ENCODE peak calls at places on chromosome 20, in six cellular contexts. D is adrenal gland, W is IMR-90, T is breast epithelium, U is vagina, S is A549. K is an unnamed sample. For H3K4me1, the result is how much of the 10 kb centered on the place peaks cover.

GRCh38 chr20:62616728-62617621 is 25.3 kb upstream of the SLCO4A1 start:
- DNase-seq in D (peak), W (peak), T (no peak), U (no peak), S (peak), K (peak)

GRCh38 chr20:55538261-55538908 is 466.9 kb downstream of the CBLN4 start:
- DNase-seq in D (no peak), W (no peak), T (no peak), U (no peak), S (no peak), K (no peak)

GRCh38 chr20:64109831-64110391 is 2.5 kb upstream of the NPBWR2 start:
- DNase-seq in D (no peak), W (no peak), T (no peak), U (no peak), S (no peak), K (peak)

GRCh38 chr20:3871549-3872265 is 17.5 kb upstream of the PANK2 start:
- DNase-seq in D (peak), W (no peak), T (no peak), U (no peak), S (peak), K (no peak)

GRCh38 chr20:588932-589672 is 21.0 kb downstream of the TCF15 start:
- DNase-seq in D (no peak), W (no peak), T (no peak), U (no peak), S (no peak), K (no peak)

GRCh38 chr20:36454664-36455427 is 86.5 kb upstream of the MYL9 start:
- DNase-seq in D (peak), W (no peak), T (peak), U (no peak), S (no peak), K (no peak)

GRCh38 chr20:37519508-37520416 is 1.3 kb upstream of the NNAT start:
- DNase-seq in D (no peak), W (no peak), T (no peak), U (no peak), S (no peak), K (no peak)

GRCh38 chr20:53890434-53891305 is 179.7 kb downstream of the BCAS1 start:
- DNase-seq in D (no peak), W (no peak), T (no peak), U (no peak), S (no peak), K (no peak)

GRCh38 chr20:18287546-18287914 is 797 bp upstream of the ZNF133 start:
- DNase-seq in D (peak), W (no peak), T (no peak), U (no peak), S (no peak), K (peak)

GRCh38 chr20:16709017-16709416 is 20.8 kb upstream of the SNRPB2 start:
- DNase-seq in D (no peak), W (no peak), T (no peak), U (no peak), S (no peak), K (no peak)

GRCh38 chr20:54220722-54221121 is 12.8 kb downstream of the PFDN4 start:
- DNase-seq in D (no peak), W (no peak), T (no peak), U (no peak), S (no peak), K (no peak)

GRCh38 chr20:46832555-46832954 is 62.1 kb upstream of the EYA2 start:
- DNase-seq in D (no peak), W (peak), T (no peak), U (no peak), S (no peak), K (no peak)

GRCh38 chr20:51848346-51848745 is 46.0 kb upstream of the SALL4 start:
- DNase-seq in D (no peak), W (no peak), T (no peak), U (no peak), S (no peak), K (no peak)

GRCh38 chr20:56688106-56688505 is 59.0 kb downstream of the TFAP2C start:
- DNase-seq in D (no peak), W (no peak), T (no peak), U (no peak), S (no peak), K (no peak)

GRCh38 chr20:63124782-63125580 is 91.0 kb downstream of the YTHDF1 start:
- DNase-seq in D (no peak), W (no peak), T (no peak), U (no peak), S (no peak), K (no peak)

GRCh38 chr20:1369970-1370369 is 22.9 kb downstream of the FKBP1A start:
- DNase-seq in D (no peak), W (no peak), T (no peak), U (no peak), S (no peak), K (no peak)

GRCh38 chr20:40489886-40490285 is 199.2 kb downstream of the MAFB start:
- DNase-seq in D (no peak), W (no peak), T (no peak), U (no peak), S (no peak), K (no peak)

GRCh38 chr20:53805895-53806384 is 212.3 kb upstream of the ZNF217 start:
- DNase-seq in D (no peak), W (peak), T (no peak), U (no peak), S (peak), K (no peak)

GRCh38 chr20:61560361-61560853 is 308.3 kb downstream of the CDH4 start:
- DNase-seq in D (no peak), W (peak), T (no peak), U (no peak), S (no peak), K (peak)

GRCh38 chr20:61564628-61565027 is 312.6 kb downstream of the CDH4 start:
- DNase-seq in D (no peak), W (no peak), T (no peak), U (no peak), S (no peak), K (peak)

GRCh38 chr20:61565791-61566190 is 313.7 kb downstream of the CDH4 start:
- DNase-seq in D (no peak), W (no peak), T (no peak), U (no peak), S (no peak), K (peak)

GRCh38 chr20:61561111-61561830 is 309.2 kb downstream of the CDH4 start:
- DNase-seq in D (no peak), W (no peak), T (no peak), U (no peak), S (no peak), K (peak)

GRCh38 chr20:61562897-61563504 is 310.9 kb downstream of the CDH4 start:
- DNase-seq in D (no peak), W (no peak), T (no peak), U (no peak), S (no peak), K (peak)
- H3K4me1 ChIP-seq in D (under half), W (under half), T (under half), U (under half), S (under half), K (under half)

DNA sequence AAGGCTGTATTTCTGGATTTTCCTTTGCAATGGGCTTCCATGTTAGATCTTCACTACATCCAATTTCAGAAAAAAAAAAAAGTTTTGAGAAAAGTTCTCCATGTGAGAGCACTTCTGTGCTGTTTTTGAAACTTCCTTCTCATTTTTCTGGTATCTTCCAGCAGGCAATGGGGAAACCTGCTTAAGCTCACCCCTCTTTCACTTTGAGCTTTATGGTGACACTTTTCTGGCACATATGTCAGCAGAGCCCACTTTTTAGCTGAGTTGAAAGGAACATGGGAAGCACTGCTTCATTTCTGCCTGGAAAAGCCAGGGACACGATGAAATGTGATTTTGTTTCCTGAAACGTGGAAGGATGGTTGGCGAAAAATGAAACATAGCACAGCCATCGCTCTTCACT is 293.7 kb downstream of the PLCB1 start:
- DNase-seq in D (no peak), W (no peak), T (no peak), U (no peak), S (no peak), K (no peak)
- H3K4me1 ChIP-seq in D (under half), W (under half), T (under half), U (under half), S (under half), K (under half)

GRCh38 chr20:32204485-32205115 is 2.9 kb downstream of the PLAGL2 start:
- DNase-seq in D (no peak), W (no peak), T (no peak), U (no peak), S (no peak), K (no peak)

GRCh38 chr20:32199006-32199405 is 8.5 kb downstream of the PLAGL2 start:
- DNase-seq in D (no peak), W (no peak), T (no peak), U (no peak), S (no peak), K (no peak)

GRCh38 chr20:32201296-32201976 is 6.1 kb downstream of the PLAGL2 start:
- DNase-seq in D (no peak), W (peak), T (no peak), U (no peak), S (no peak), K (no peak)

GRCh38 chr20:32203556-32204484 is 3.7 kb downstream of the PLAGL2 start:
- DNase-seq in D (no peak), W (no peak), T (peak), U (no peak), S (no peak), K (no peak)

GRCh38 chr20:32201977-32202363 is 5.6 kb downstream of the PLAGL2 start:
- DNase-seq in D (no peak), W (no peak), T (peak), U (no peak), S (no peak), K (no peak)
- H3K4me1 ChIP-seq in D (half or more), W (under half), T (under half), U (under half), S (under half), K (under half)

GRCh38 chr20:34010405-34010895 is 16.7 kb downstream of the RALY start:
- DNase-seq in D (no peak), W (no peak), T (no peak), U (no peak), S (no peak), K (no peak)

GRCh38 chr20:34013532-34013931 is 19.8 kb downstream of the RALY start:
- DNase-seq in D (no peak), W (no peak), T (no peak), U (no peak), S (no peak), K (no peak)

GRCh38 chr20:34012330-34012729 is 18.6 kb downstream of the RALY start:
- DNase-seq in D (no peak), W (no peak), T (no peak), U (no peak), S (no peak), K (no peak)

GRCh38 chr20:34012735-34013134 is 19.0 kb downstream of the RALY start:
- DNase-seq in D (no peak), W (no peak), T (no peak), U (no peak), S (no peak), K (no peak)

GRCh38 chr20:34011275-34011674 is 17.6 kb downstream of the RALY start:
- DNase-seq in D (no peak), W (no peak), T (no peak), U (no peak), S (no peak), K (no peak)
- H3K4me1 ChIP-seq in D (half or more), W (under half), T (under half), U (half or more), S (under half), K (under half)

DNA sequence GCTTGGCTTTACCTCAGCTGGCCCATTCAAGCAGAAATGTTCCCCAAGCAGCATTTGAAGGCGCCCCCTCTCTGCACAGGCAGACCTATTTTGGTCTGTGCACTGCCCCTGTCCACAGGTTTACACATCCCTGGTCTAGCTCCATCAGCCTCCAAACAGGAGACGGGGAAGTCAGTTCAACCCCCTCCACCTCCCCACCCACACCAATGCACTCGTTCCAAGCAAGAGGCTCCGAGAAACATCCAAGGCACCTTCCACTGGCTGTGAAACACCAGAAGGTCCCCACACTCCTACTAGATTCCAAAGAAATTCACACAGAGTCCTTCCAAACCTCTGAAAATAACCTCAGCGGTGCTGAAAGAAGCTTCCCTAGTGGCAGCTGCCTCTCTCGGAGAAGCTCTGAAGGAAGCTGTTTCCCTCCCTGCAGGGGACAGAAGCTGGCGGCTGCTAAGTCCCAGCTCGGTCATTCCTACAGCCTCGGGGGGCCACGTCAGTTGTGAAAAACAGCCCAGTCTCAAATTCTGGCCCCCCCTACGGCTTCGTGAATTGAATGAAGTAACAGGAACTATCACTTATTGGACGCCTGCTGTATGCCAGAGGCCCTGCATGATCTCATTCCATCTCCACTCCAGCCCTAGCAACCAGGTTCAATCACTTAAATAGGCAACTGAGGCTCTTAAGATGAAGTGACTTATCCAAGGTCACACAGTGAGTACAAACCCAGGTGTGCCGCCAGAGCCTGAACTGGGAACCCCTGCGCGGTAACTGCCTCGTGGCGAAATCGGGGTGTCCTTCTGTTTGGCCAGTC is 815 bp downstream of the SPATA2 start:
- DNase-seq in D (no peak), W (no peak), T (no peak), U (no peak), S (no peak), K (no peak)
- H3K4me1 ChIP-seq in D (half or more), W (under half), T (under half), U (under half), S (under half), K (under half)

GRCh38 chr20:50428463-50428828 is 81.7 kb upstream of the PTPN1 start:
- DNase-seq in D (no peak), W (no peak), T (no peak), U (no peak), S (no peak), K (no peak)
- H3K4me1 ChIP-seq in D (under half), W (under half), T (under half), U (under half), S (half or more), K (under half)

GRCh38 chr20:45017859-45018258 is 51.5 kb downstream of the STK4 start:
- DNase-seq in D (no peak), W (no peak), T (no peak), U (no peak), S (no peak), K (no peak)
- H3K4me1 ChIP-seq in D (under half), W (under half), T (under half), U (under half), S (under half), K (under half)

GRCh38 chr20:19812696-19813095 is 54.6 kb downstream of the RIN2 start:
- DNase-seq in D (no peak), W (no peak), T (no peak), U (no peak), S (no peak), K (no peak)
- H3K4me1 ChIP-seq in D (under half), W (under half), T (under half), U (under half), S (under half), K (under half)

GRCh38 chr20:10670521-10671220 is 3.1 kb downstream of the JAG1 start:
- DNase-seq in D (no peak), W (peak), T (no peak), U (no peak), S (no peak), K (peak)
- H3K4me1 ChIP-seq in D (under half), W (under half), T (under half), U (half or more), S (half or more), K (under half)

GRCh38 chr20:45342863-45343444 is 5.3 kb downstream of the SDC4 start:
- DNase-seq in D (peak), W (no peak), T (peak), U (no peak), S (no peak), K (no peak)
- H3K4me1 ChIP-seq in D (half or more), W (half or more), T (half or more), U (half or more), S (half or more), K (half or more)